ENCODE peak calls at places on chromosome X, in nine cellular contexts. Z, W, D, E, B, O, H, G and Q are unnamed samples.

GRCh38 chrX:136115909-136116297 is 31.4 kb upstream of the FHL1 start:
- DNase-seq in W (no peak), Z (no peak), D (no peak), O (no peak), B (no peak), E (no peak), G (no peak), H (no peak), Q (peak)

GRCh38 chrX:94204524-94204923 is 530.5 kb downstream of the FAM133A start:
- DNase-seq in E (no peak), D (no peak), W (no peak), H (no peak), G (no peak), Z (peak), O (no peak), B (peak), Q (no peak)

GRCh38 chrX:40109288-40110008 is 11.7 kb upstream of the BCOR start:
- DNase-seq in W (peak), H (peak), B (peak), D (no peak), E (no peak), G (no peak), O (peak), Z (peak), Q (no peak)

GRCh38 chrX:32745323-32745722 is 466.0 kb downstream of the DMD start:
- DNase-seq in D (no peak), O (no peak), B (no peak), Z (no peak), H (no peak), E (no peak), W (no peak), G (no peak), Q (peak)

GRCh38 chrX:9897761-9898161 is 69.4 kb upstream of the CLDN34 start:
- DNase-seq in O (no peak), H (peak), D (no peak), W (peak), B (peak), Z (peak), G (peak), E (peak), Q (no peak)

GRCh38 chrX:43953218-43953617 is 20.0 kb downstream of the NDP start:
- DNase-seq in Z (no peak), W (peak), O (no peak), G (peak), B (no peak), D (no peak), E (no peak), H (peak), Q (no peak)

GRCh38 chrX:13761606-13762005 is 27.1 kb downstream of the OFD1 start:
- DNase-seq in Z (peak), B (peak), H (peak), D (no peak), O (no peak), E (no peak), G (no peak), W (no peak), Q (no peak)

GRCh38 chrX:74535211-74535621 is 79.2 kb downstream of the RLIM start:
- DNase-seq in Z (peak), B (peak), W (peak), E (peak), G (peak), D (no peak), H (peak), O (no peak), Q (peak)

GRCh38 chrX:24014388-24015018 is 12.5 kb downstream of the KLHL15 start:
- DNase-seq in H (no peak), B (no peak), Z (no peak), G (no peak), E (no peak), W (no peak), O (no peak), D (no peak), Q (no peak)

GRCh38 chrX:133987188-133987587 is 1.8 kb upstream of the GPC3 start:
- DNase-seq in W (no peak), H (no peak), E (no peak), Z (no peak), G (no peak), D (no peak), B (no peak), O (no peak), Q (no peak)

GRCh38 chrX:133984857-133985163 is 584 bp downstream of the GPC3 start:
- DNase-seq in H (peak), D (no peak), B (no peak), Z (no peak), W (no peak), E (no peak), G (no peak), O (no peak), Q (no peak)

GRCh38 chrX:133983974-133984578 is 1.3 kb downstream of the GPC3 start:
- DNase-seq in O (no peak), E (no peak), W (no peak), H (peak), Z (no peak), D (no peak), G (no peak), B (no peak), Q (no peak)

GRCh38 chrX:133986008-133986683 is 752 bp upstream of the GPC3 start:
- DNase-seq in W (no peak), B (no peak), Z (no peak), G (no peak), D (no peak), E (no peak), O (no peak), H (no peak), Q (no peak)

GRCh38 chrX:133985164-133986007 is at the start of gene GPC3:
- DNase-seq in O (peak), W (peak), H (peak), G (no peak), Z (no peak), E (no peak), D (peak), B (peak), Q (no peak)
- H3K4me3 ChIP-seq in O (peak), W (no peak), H (peak), G (no peak), Z (no peak), E (peak), D (peak), B (peak), Q (peak)

GRCh38 chrX:69163936-69164741 is 1.1 kb downstream of the PJA1 start:
- DNase-seq in W (no peak), G (no peak), Z (no peak), D (peak), O (no peak), H (peak), E (no peak), B (no peak), Q (no peak)
- H3K4me3 ChIP-seq in W (peak), G (peak), Z (peak), D (peak), O (peak), H (peak), E (peak), B (peak), Q (peak)

GRCh38 chrX:41602946-41603345 is 85.8 kb upstream of the GPR34 start:
- DNase-seq in E (no peak), D (no peak), Z (no peak), W (no peak), G (no peak), H (peak), B (no peak), O (no peak), Q (no peak)

GRCh38 chrX:41607264-41607832 is 81.4 kb upstream of the GPR34 start:
- DNase-seq in E (no peak), H (no peak), O (no peak), B (no peak), G (no peak), D (no peak), W (no peak), Z (no peak), Q (no peak)

GRCh38 chrX:41603591-41603990 is 85.2 kb upstream of the GPR34 start:
- DNase-seq in Z (no peak), D (no peak), H (no peak), O (no peak), E (no peak), G (no peak), B (no peak), W (no peak), Q (no peak)

GRCh38 chrX:41604154-41604553 is 84.6 kb upstream of the GPR34 start:
- DNase-seq in D (no peak), G (no peak), B (no peak), E (no peak), W (no peak), H (no peak), Z (no peak), O (no peak), Q (no peak)

GRCh38 chrX:41605144-41605543 is 83.6 kb upstream of the GPR34 start:
- DNase-seq in H (peak), D (no peak), E (no peak), B (no peak), O (no peak), W (no peak), Z (no peak), G (no peak), Q (no peak)
- H3K4me3 ChIP-seq in H (no peak), D (no peak), E (no peak), B (no peak), O (no peak), W (no peak), Z (no peak), G (no peak), Q (no peak)

GRCh38 chrX:18664947-18665346 is 7.0 kb downstream of the RS1 start:
- DNase-seq in E (no peak), H (no peak), D (no peak), W (no peak), Z (no peak), G (no peak), O (no peak), B (no peak), Q (no peak)

GRCh38 chrX:18668059-18668458 is 3.8 kb downstream of the RS1 start:
- DNase-seq in W (no peak), H (no peak), E (no peak), Z (no peak), O (no peak), B (no peak), G (no peak), D (no peak), Q (no peak)

GRCh38 chrX:18666614-18667013 is 5.3 kb downstream of the RS1 start:
- DNase-seq in E (no peak), Z (no peak), D (no peak), B (no peak), W (no peak), O (peak), G (no peak), H (no peak), Q (no peak)

GRCh38 chrX:18672008-18672407 is at the start of gene RS1:
- DNase-seq in D (no peak), E (no peak), O (no peak), H (no peak), B (no peak), G (no peak), W (no peak), Z (no peak), Q (no peak)

DNA sequence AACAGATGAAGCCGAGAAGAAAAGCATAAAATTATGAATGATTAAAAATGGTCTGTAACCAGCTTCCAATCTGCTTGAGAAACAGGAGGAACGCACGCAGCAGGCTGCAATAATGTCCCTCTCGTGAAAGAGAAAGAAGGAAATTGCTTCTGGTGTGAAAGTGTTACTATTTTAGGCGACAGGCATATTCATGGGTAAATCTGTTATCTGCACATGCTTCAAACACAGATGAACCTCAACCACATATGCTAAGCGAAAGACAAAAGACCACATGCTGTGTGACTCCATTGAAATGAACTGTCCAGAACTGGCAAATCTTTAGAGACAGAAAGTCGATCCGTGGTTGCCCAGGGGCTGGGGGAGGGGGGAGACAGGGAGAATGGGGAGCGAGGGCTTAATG is 3.4 kb downstream of the RS1 start:
- DNase-seq in W (no peak), B (no peak), H (peak), D (no peak), O (no peak), E (no peak), Z (no peak), G (no peak), Q (no peak)
- H3K4me3 ChIP-seq in W (no peak), B (no peak), H (no peak), D (no peak), O (no peak), E (no peak), Z (no peak), G (no peak), Q (no peak)

DNA sequence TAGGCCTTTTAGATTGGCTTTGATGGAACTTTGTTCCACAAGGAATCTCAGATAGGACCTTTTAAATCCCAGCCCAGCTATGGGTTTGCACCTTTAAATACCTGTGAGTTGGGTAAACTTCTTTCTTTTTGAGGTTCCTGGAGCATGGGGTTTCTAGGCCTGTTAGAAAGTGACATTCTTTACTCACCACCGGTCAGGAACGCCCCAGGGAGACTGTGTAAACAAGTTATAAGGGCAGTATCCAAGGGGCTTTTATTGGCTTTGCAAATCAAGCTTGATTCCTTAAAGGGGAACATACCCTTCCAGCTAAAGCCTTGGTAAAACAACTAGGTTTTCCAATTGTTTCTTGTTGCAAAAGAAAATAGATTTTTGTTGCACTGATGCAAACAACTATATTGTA is 93.4 kb downstream of the TENT5D start:
- DNase-seq in G (no peak), Z (no peak), B (no peak), H (no peak), E (no peak), D (no peak), O (no peak), W (no peak), Q (no peak)
- H3K4me3 ChIP-seq in G (no peak), Z (no peak), B (no peak), H (no peak), E (no peak), D (no peak), O (no peak), W (no peak), Q (no peak)